ENCODE peak calls at places on chromosomes 1 and 21, in six cellular contexts. One of them, this sample, is unnamed.

GRCh38 chr21:46377789-46378188 is 53.8 kb downstream of the PCNT start:
- DNase-seq in activated CD8-positive, alpha-beta memory T cell treated with anti-CD3 and anti-CD28 coated beads for 1 hour: no peak
- DNase-seq in GM12865: no peak
- DNase-seq in C1 segment of cervical spinal cord: no peak
- DNase-seq in cardiac fibroblast: no peak
- DNase-seq in colonic mucosa: no peak
- DNase-seq in this sample: no peak

GRCh38 chr1:64934115-64934880 is 32.1 kb downstream of the JAK1 start:
- DNase-seq in activated CD8-positive, alpha-beta memory T cell treated with anti-CD3 and anti-CD28 coated beads for 1 hour: no peak
- DNase-seq in C1 segment of cervical spinal cord: no peak
- DNase-seq in colonic mucosa: no peak
- DNase-seq in cardiac fibroblast: peak; percentile 81
- DNase-seq in GM12865: no peak
- DNase-seq in this sample: no peak

GRCh38 chr1:3734602-3735001 is 17.6 kb upstream of the CCDC27 start:
- DNase-seq in activated CD8-positive, alpha-beta memory T cell treated with anti-CD3 and anti-CD28 coated beads for 1 hour: no peak
- DNase-seq in cardiac fibroblast: no peak
- DNase-seq in GM12865: no peak
- DNase-seq in C1 segment of cervical spinal cord: no peak
- DNase-seq in colonic mucosa: no peak
- DNase-seq in this sample: no peak

GRCh38 chr1:160009088-160009487 is 22.7 kb downstream of the PIGM start:
- DNase-seq in activated CD8-positive, alpha-beta memory T cell treated with anti-CD3 and anti-CD28 coated beads for 1 hour: no peak
- DNase-seq in cardiac fibroblast: no peak
- DNase-seq in colonic mucosa: no peak
- DNase-seq in C1 segment of cervical spinal cord: no peak
- DNase-seq in GM12865: no peak
- DNase-seq in this sample: no peak

GRCh38 chr21:28207776-28208175 is 784.9 kb downstream of the LTN1 start:
- DNase-seq in C1 segment of cervical spinal cord: no peak
- DNase-seq in cardiac fibroblast: peak; percentile 74
- DNase-seq in colonic mucosa: no peak
- DNase-seq in GM12865: no peak
- DNase-seq in activated CD8-positive, alpha-beta memory T cell treated with anti-CD3 and anti-CD28 coated beads for 1 hour: no peak
- DNase-seq in this sample: no peak

GRCh38 chr1:226814751-226815496 is 55.5 kb upstream of the PSEN2 start:
- DNase-seq in C1 segment of cervical spinal cord: peak; percentile 73
- DNase-seq in cardiac fibroblast: peak; percentile 67
- DNase-seq in GM12865: no peak
- DNase-seq in colonic mucosa: peak; percentile 79
- DNase-seq in activated CD8-positive, alpha-beta memory T cell treated with anti-CD3 and anti-CD28 coated beads for 1 hour: no peak
- DNase-seq in this sample: no peak

GRCh38 chr1:111157425-111157824 is 17.4 kb downstream of the CEPT1 start:
- DNase-seq in colonic mucosa: no peak
- DNase-seq in GM12865: no peak
- DNase-seq in cardiac fibroblast: no peak
- DNase-seq in activated CD8-positive, alpha-beta memory T cell treated with anti-CD3 and anti-CD28 coated beads for 1 hour: no peak
- DNase-seq in C1 segment of cervical spinal cord: no peak
- DNase-seq in this sample: no peak

GRCh38 chr1:219092206-219092605 is 81.5 kb upstream of the LYPLAL1 start:
- DNase-seq in C1 segment of cervical spinal cord: no peak
- DNase-seq in GM12865: no peak
- DNase-seq in cardiac fibroblast: no peak
- DNase-seq in colonic mucosa: no peak
- DNase-seq in activated CD8-positive, alpha-beta memory T cell treated with anti-CD3 and anti-CD28 coated beads for 1 hour: no peak
- DNase-seq in this sample: no peak

GRCh38 chr1:113946668-113947387 is 17.7 kb downstream of the HIPK1 start:
- DNase-seq in activated CD8-positive, alpha-beta memory T cell treated with anti-CD3 and anti-CD28 coated beads for 1 hour: no peak
- DNase-seq in GM12865: no peak
- DNase-seq in colonic mucosa: no peak
- DNase-seq in cardiac fibroblast: peak; percentile 23
- DNase-seq in C1 segment of cervical spinal cord: no peak
- DNase-seq in this sample: no peak

GRCh38 chr1:174572771-174573170 is 125.0 kb downstream of the GPR52 start:
- DNase-seq in GM12865: no peak
- DNase-seq in cardiac fibroblast: no peak
- DNase-seq in activated CD8-positive, alpha-beta memory T cell treated with anti-CD3 and anti-CD28 coated beads for 1 hour: no peak
- DNase-seq in colonic mucosa: no peak
- DNase-seq in C1 segment of cervical spinal cord: no peak
- DNase-seq in this sample: no peak

GRCh38 chr1:29391362-29391880 is 155.1 kb downstream of the PTPRU start:
- DNase-seq in GM12865: no peak
- DNase-seq in colonic mucosa: peak; percentile 11
- DNase-seq in cardiac fibroblast: no peak
- DNase-seq in C1 segment of cervical spinal cord: no peak
- DNase-seq in activated CD8-positive, alpha-beta memory T cell treated with anti-CD3 and anti-CD28 coated beads for 1 hour: no peak
- DNase-seq in this sample: no peak

GRCh38 chr21:34775793-34776192 is 107.0 kb downstream of the CLIC6 start:
- DNase-seq in colonic mucosa: no peak
- DNase-seq in GM12865: no peak
- DNase-seq in C1 segment of cervical spinal cord: no peak
- DNase-seq in activated CD8-positive, alpha-beta memory T cell treated with anti-CD3 and anti-CD28 coated beads for 1 hour: no peak
- DNase-seq in cardiac fibroblast: no peak
- DNase-seq in this sample: no peak

GRCh38 chr1:180670681-180671080 is 38.9 kb downstream of the XPR1 start:
- DNase-seq in C1 segment of cervical spinal cord: no peak
- DNase-seq in cardiac fibroblast: no peak
- DNase-seq in colonic mucosa: no peak
- DNase-seq in GM12865: no peak
- DNase-seq in activated CD8-positive, alpha-beta memory T cell treated with anti-CD3 and anti-CD28 coated beads for 1 hour: no peak
- DNase-seq in this sample: no peak

This sample was measured in OCI-LY7.